ENCODE peak calls at places on chromosomes 7 and 10, in four cellular contexts. Z is WTC11, U is HepG2, G is K562. E is an unnamed sample.

GRCh38 chr7:102193806-102194205 is 92.9 kb upstream of the SH2B2 start:
- DNase-seq in U (no peak), G (no peak), Z (no peak), E (no peak)

GRCh38 chr7:139777304-139777890 is 401 bp downstream of the HIPK2 start:
- DNase-seq in G (peak; percentile 75), Z (peak; percentile 42), U (no peak), E (peak; percentile 89)

GRCh38 chr7:14836006-14836405 is 66.5 kb downstream of the DGKB start:
- DNase-seq in Z (no peak), U (no peak), G (no peak), E (no peak)

GRCh38 chr7:4791738-4792536 is 16.5 kb downstream of the AP5Z1 start:
- DNase-seq in Z (peak; percentile 93), U (peak; percentile 23), G (peak; percentile 89), E (peak; percentile 96)

GRCh38 chr10:97056003-97056630 is 129.6 kb downstream of the SLIT1 start:
- DNase-seq in G (no peak), U (no peak), Z (no peak), E (no peak)

GRCh38 chr7:13276977-13277376 is 589.5 kb downstream of the ARL4A start:
- DNase-seq in U (no peak), Z (no peak), G (no peak), E (no peak)

GRCh38 chr10:94194256-94194655 is 168.5 kb downstream of the NOC3L start:
- DNase-seq in G (no peak), Z (no peak), U (no peak), E (no peak)

GRCh38 chr7:117859246-117859812 is 13.9 kb downstream of the CTTNBP2 start:
- DNase-seq in G (no peak), U (no peak), Z (no peak), E (no peak)

GRCh38 chr7:149720372-149721083 is 52.9 kb downstream of the ZNF467 start:
- DNase-seq in G (no peak), U (peak; percentile 78), Z (no peak), E (peak; percentile 78)

GRCh38 chr10:52908483-52908882 is 135.9 kb upstream of the MBL2 start:
- DNase-seq in G (no peak), U (no peak), Z (no peak), E (no peak)

GRCh38 chr7:33243319-33243881 is 114.0 kb downstream of the BBS9 start:
- DNase-seq in Z (no peak), U (peak; percentile 48), G (peak; percentile 23), E (peak; percentile 57)

GRCh38 chr7:46812047-46812672 is 769.8 kb downstream of the TNS3 start:
- DNase-seq in G (no peak), U (no peak), Z (no peak), E (no peak)

GRCh38 chr7:30562498-30562897 is 32.2 kb upstream of the GARS1 start:
- DNase-seq in Z (no peak), G (no peak), U (no peak), E (peak; percentile 55)

GRCh38 chr10:118669020-118669766 is 73.7 kb upstream of the PRLHR start:
- DNase-seq in U (no peak), G (no peak), Z (no peak), E (peak; percentile 81)

GRCh38 chr10:33327750-33328149 is 6.7 kb downstream of the NRP1 start:
- DNase-seq in Z (no peak), G (no peak), U (no peak), E (no peak)

GRCh38 chr10:8927705-8928104 is 873.2 kb downstream of the GATA3 start:
- DNase-seq in U (no peak), G (no peak), Z (no peak), E (no peak)

GRCh38 chr7:130371059-130371458 is 9.2 kb upstream of the CPA1 start:
- DNase-seq in U (no peak), G (no peak), Z (no peak), E (no peak)

GRCh38 chr10:100346765-100347567 is at the start of gene SCD:
- DNase-seq in Z (peak; percentile 89), G (peak; percentile 83), U (peak; percentile 92), E (peak; percentile 93)

GRCh38 chr10:84825330-84825729 is 496.9 kb downstream of the CCSER2 start:
- DNase-seq in Z (no peak), G (no peak), U (no peak), E (peak; percentile 55)

GRCh38 chr10:57964371-57964770 is 303.3 kb downstream of the IPMK start:
- DNase-seq in U (no peak), G (no peak), Z (no peak), E (no peak)

GRCh38 chr10:9228770-9229169 is 1174.3 kb downstream of the GATA3 start:
- DNase-seq in Z (no peak), U (no peak), G (no peak), E (no peak)

GRCh38 chr10:82397859-82398258 is 522.9 kb downstream of the NRG3 start:
- DNase-seq in Z (peak; percentile 19), U (no peak), G (no peak), E (no peak)

GRCh38 chr10:5977471-5978370 is at the start of gene IL15RA:
- DNase-seq in U (peak; percentile 24), Z (peak; percentile 71), G (peak; percentile 90), E (peak; percentile 75)

GRCh38 chr7:28408105-28408973 is 4.0 kb upstream of the CREB5 start:
- DNase-seq in G (no peak), U (no peak), Z (peak; percentile 51), E (peak; percentile 31)

GRCh38 chr10:22148956-22149355 is 68.9 kb downstream of the EBLN1 start:
- DNase-seq in U (no peak), G (no peak), Z (no peak), E (no peak)

GRCh38 chr7:41925946-41926345 is 223.1 kb upstream of the INHBA start:
- DNase-seq in Z (no peak), U (no peak), G (no peak), E (no peak)

GRCh38 chr7:157445956-157446295 is 109.1 kb downstream of the DNAJB6 start:
- DNase-seq in G (no peak), Z (no peak), U (no peak), E (no peak)

GRCh38 chr7:147700702-147701101 is 889.9 kb upstream of the C7orf33 start:
- DNase-seq in G (no peak), U (no peak), Z (no peak), E (no peak)

GRCh38 chr7:34036069-34036920 is 131.0 kb downstream of the BMPER start:
- DNase-seq in Z (peak; percentile 23), U (peak; percentile 84), G (no peak), E (no peak)

GRCh38 chr7:39217752-39218151 is 240.0 kb downstream of the POU6F2 start:
- DNase-seq in U (no peak), G (no peak), Z (no peak), E (no peak)

GRCh38 chr10:80541144-80541750 is 3.5 kb downstream of the SH2D4B start:
- DNase-seq in Z (no peak), U (no peak), G (no peak), E (no peak)

GRCh38 chr7:84548366-84549085 is 353.9 kb upstream of the SEMA3A start:
- DNase-seq in Z (no peak), G (no peak), U (no peak), E (no peak)

GRCh38 chr10:6542999-6543430 is 37.1 kb downstream of the PRKCQ start:
- DNase-seq in Z (no peak), U (peak; percentile 2), G (no peak), E (no peak)

GRCh38 chr10:88493676-88494483 is 89.2 kb downstream of the RNLS start:
- DNase-seq in G (no peak), U (no peak), Z (no peak), E (no peak)

GRCh38 chr7:109873296-109873695 is 1217.6 kb upstream of the LRRN3 start:
- DNase-seq in G (no peak), U (no peak), Z (no peak), E (no peak)

GRCh38 chr7:155793720-155794119 is 18.5 kb downstream of the SHH start:
- DNase-seq in G (no peak), U (no peak), Z (no peak), E (no peak)

GRCh38 chr7:113764401-113765035 is 154.3 kb downstream of the PPP1R3A start:
- DNase-seq in Z (no peak), U (no peak), G (no peak), E (no peak)

GRCh38 chr7:134996097-134996550 is 9.8 kb downstream of the AGBL3 start:
- DNase-seq in G (no peak), U (no peak), Z (no peak), E (peak; percentile 37)

GRCh38 chr10:30227481-30227880 is 121.6 kb downstream of the MTPAP start:
- DNase-seq in U (no peak), Z (no peak), G (no peak), E (no peak)

GRCh38 chr7:128830231-128831177 is at the start of gene FLNC:
- DNase-seq in Z (peak; percentile 45), G (peak; percentile 91), U (no peak), E (peak; percentile 90)
- TF ChIP-seq FOXJ3 in Z (no peak), G (no peak), U (no peak), E (no peak)

GRCh38 chr7:80719261-80719660 is 80.8 kb downstream of the CD36 start:
- DNase-seq in Z (no peak), G (no peak), U (no peak), E (no peak)
- TF ChIP-seq FOXJ3 in Z (no peak), G (no peak), U (no peak), E (no peak)

DNA sequence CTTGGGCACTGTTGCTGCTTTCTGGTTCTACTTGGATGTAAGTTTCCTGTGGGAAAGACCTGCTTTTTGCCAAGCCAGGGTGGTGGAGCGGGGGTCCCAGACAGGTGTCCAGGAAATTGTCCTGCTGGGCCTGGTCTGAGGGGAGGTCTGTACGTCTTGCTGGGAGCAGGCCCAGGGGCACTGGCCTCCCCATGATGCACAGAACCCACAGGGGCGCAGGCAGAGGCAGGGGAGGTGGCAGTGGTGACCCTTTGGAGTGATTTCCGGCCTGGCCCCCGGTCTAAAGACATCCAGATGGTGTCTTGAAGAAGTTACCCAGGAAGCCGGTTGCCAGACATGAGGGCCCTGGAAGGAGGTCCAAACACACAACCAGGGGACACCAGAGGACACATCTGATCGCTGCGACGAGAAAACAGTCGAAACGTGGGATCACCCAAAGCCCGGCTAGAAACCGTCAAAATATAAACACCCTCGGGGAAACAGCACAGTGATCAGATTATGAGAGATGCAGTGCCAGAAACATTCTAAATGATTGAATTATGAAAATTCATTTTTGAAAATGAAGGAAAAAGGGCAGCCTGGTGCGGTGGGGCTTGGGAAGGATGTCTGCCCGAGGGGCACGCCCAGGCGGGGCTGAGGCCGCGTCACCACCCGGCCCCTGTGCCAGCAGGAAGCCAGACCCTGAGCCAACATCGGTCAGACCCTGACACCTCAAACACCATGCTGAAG is 59.6 kb downstream of the TMEM270 start:
- DNase-seq in U (no peak), G (peak; percentile 12), Z (no peak), E (peak; percentile 94)
- TF ChIP-seq FOXJ3 in U (no peak), G (no peak), Z (no peak), E (peak; percentile 94)

GRCh38 chr10:124091646-124092269 is 1.6 kb downstream of the CHST15 start:
- DNase-seq in U (no peak), Z (peak; percentile 59), G (no peak), E (peak; percentile 73)
- TF ChIP-seq FOXJ3 in U (no peak), Z (no peak), G (no peak), E (no peak)

GRCh38 chr10:28326516-28327493 is 23.9 kb upstream of the MPP7 start:
- DNase-seq in Z (no peak), G (no peak), U (peak; percentile 23), E (no peak)
- TF ChIP-seq FOXJ3 in Z (no peak), G (no peak), U (no peak), E (no peak)

E was measured in SK-N-SH.